ENCODE peak calls at places on chromosomes 12 and 14, in seven cellular contexts. X, W, V, A, U, I and G are unnamed samples.

GRCh38 chr12:65462506-65462905 is 184.0 kb downstream of the MSRB3 start:
- DNase-seq in V (no peak), X (no peak), U (no peak), A (no peak), W (no peak), I (no peak), G (no peak)

GRCh38 chr12:2244013-2244861 is 191.4 kb downstream of the CACNA1C start:
- DNase-seq in A (peak), I (no peak), V (no peak), W (no peak), X (no peak), U (no peak), G (peak)

GRCh38 chr14:69154779-69155178 is 1.9 kb upstream of the DCAF5 start:
- DNase-seq in A (peak), U (no peak), I (peak), X (no peak), V (no peak), W (no peak), G (no peak)

GRCh38 chr12:69150083-69150795 is 89.1 kb upstream of the CPSF6 start:
- DNase-seq in I (no peak), U (no peak), V (no peak), W (no peak), A (no peak), X (no peak), G (no peak)

GRCh38 chr12:44509471-44509870 is 366.6 kb downstream of the NELL2 start:
- DNase-seq in I (no peak), U (no peak), W (no peak), X (no peak), A (no peak), V (no peak), G (no peak)

GRCh38 chr14:23034498-23035302 is at the start of gene PSMB5:
- DNase-seq in I (peak), V (no peak), X (peak), U (peak), W (peak), A (peak), G (peak)

GRCh38 chr12:32588604-32589003 is 90.5 kb upstream of the DNM1L start:
- DNase-seq in X (no peak), A (no peak), W (no peak), V (no peak), I (no peak), U (no peak), G (no peak)

GRCh38 chr12:47649381-47649780 is 56.4 kb downstream of the RPAP3 start:
- DNase-seq in X (no peak), V (no peak), I (no peak), U (no peak), W (no peak), A (no peak), G (no peak)

GRCh38 chr12:21129906-21130305 is 1.1 kb upstream of the SLCO1B1 start:
- DNase-seq in U (no peak), X (no peak), A (no peak), I (no peak), V (no peak), W (no peak), G (no peak)

GRCh38 chr14:104564744-104565679 is 14.6 kb upstream of the C14orf180 start:
- DNase-seq in X (no peak), W (no peak), A (no peak), U (no peak), V (no peak), I (no peak), G (no peak)

GRCh38 chr14:76715102-76715926 is 46.0 kb upstream of the VASH1 start:
- DNase-seq in A (peak), V (no peak), X (no peak), W (no peak), I (no peak), U (no peak), G (no peak)

GRCh38 chr12:118060301-118061010 is 523 bp downstream of the WSB2 start:
- DNase-seq in X (peak), W (no peak), A (no peak), I (peak), U (no peak), V (no peak), G (no peak)

GRCh38 chr12:15625075-15625474 is 164.1 kb downstream of the EPS8 start:
- DNase-seq in U (no peak), X (no peak), W (no peak), I (no peak), A (no peak), V (no peak), G (no peak)

GRCh38 chr12:25675808-25676207 is 122.7 kb upstream of the LMNTD1 start:
- DNase-seq in W (no peak), V (no peak), A (peak), I (no peak), X (no peak), U (no peak), G (no peak)

GRCh38 chr12:66232258-66232657 is 43.2 kb downstream of the IRAK3 start:
- DNase-seq in X (no peak), A (no peak), W (no peak), I (no peak), V (no peak), U (no peak), G (no peak)

GRCh38 chr12:1003600-1004271 is 12.7 kb downstream of the ERC1 start:
- DNase-seq in A (no peak), I (no peak), W (no peak), V (no peak), X (no peak), U (no peak), G (no peak)

GRCh38 chr12:47281667-47282171 is 202.0 kb upstream of the AMIGO2 start:
- DNase-seq in X (no peak), I (no peak), W (no peak), U (no peak), A (peak), V (no peak), G (no peak)

GRCh38 chr14:103121161-103121845 is 2.0 kb upstream of the TNFAIP2 start:
- DNase-seq in I (no peak), V (no peak), U (no peak), A (peak), X (peak), W (no peak), G (no peak)